ENCODE peak calls at places on chromosomes 7 and 10, in seven cellular contexts. C is prostate gland, X is foreskin fibroblast, E is endodermal cell, P is WTC11, N is endothelial cell, O is heart right ventricle. R is an unnamed sample.

GRCh38 chr7:154598405-154598804 is 404.5 kb downstream of the PAXIP1 start:
- DNase-seq in C (no peak), X (no peak), E (no peak), P (no peak), N (no peak), O (no peak), R (no peak)

GRCh38 chr10:33180390-33180789 is 154.1 kb downstream of the NRP1 start:
- DNase-seq in C (no peak), X (no peak), E (no peak), P (no peak), N (no peak), O (no peak), R (no peak)

GRCh38 chr7:3835102-3835501 is 534.0 kb downstream of the SDK1 start:
- DNase-seq in C (no peak), X (no peak), E (no peak), P (no peak), N (no peak), O (no peak), R (no peak)

GRCh38 chr10:12264204-12264908 is 68.4 kb downstream of the CDC123 start:
- DNase-seq in C (peak; percentile 69), X (peak; percentile 92), E (peak; percentile 95), P (peak; percentile 88), N (peak; percentile 80), O (peak; percentile 68), R (peak; percentile 80)

GRCh38 chr7:3300221-3300650 is 816 bp upstream of the SDK1 start:
- DNase-seq in C (no peak), X (peak; percentile 84), E (peak; percentile 73), P (peak; percentile 28), N (no peak), O (no peak), R (no peak)

GRCh38 chr10:117320050-117320665 is 55.1 kb downstream of the PDZD8 start:
- DNase-seq in C (no peak), X (peak; percentile 38), E (no peak), P (no peak), N (peak; percentile 5), O (no peak), R (no peak)

GRCh38 chr7:103447073-103447960 is 1.3 kb upstream of the SLC26A5 start:
- DNase-seq in C (peak; percentile 59), X (peak; percentile 71), E (peak; percentile 91), P (peak; percentile 76), N (peak; percentile 67), O (peak; percentile 16), R (peak; percentile 17)

GRCh38 chr10:102616071-102616770 is 28.1 kb upstream of the TRIM8 start:
- DNase-seq in C (no peak), X (peak; percentile 75), E (peak; percentile 54), P (no peak), N (no peak), O (peak; percentile 75), R (no peak)

GRCh38 chr7:30920584-30921539 is 9.2 kb downstream of the AQP1 start:
- DNase-seq in C (no peak), X (peak; percentile 77), E (peak; percentile 39), P (peak; percentile 2), N (no peak), O (peak; percentile 80), R (peak; percentile 55)

GRCh38 chr10:29635711-29636144 is 957 bp upstream of the SVIL start:
- DNase-seq in C (no peak), X (peak; percentile 55), E (peak; percentile 84), P (peak; percentile 43), N (peak; percentile 35), O (no peak), R (no peak)

GRCh38 chr7:89623018-89623672 is 531.1 kb upstream of the STEAP1 start:
- DNase-seq in C (peak; percentile 11), X (peak; percentile 60), E (peak; percentile 59), P (no peak), N (peak; percentile 26), O (no peak), R (no peak)

GRCh38 chr7:96310106-96310505 is 11.8 kb downstream of the SLC25A13 start:
- DNase-seq in C (no peak), X (peak; percentile 49), E (no peak), P (no peak), N (no peak), O (no peak), R (no peak)

GRCh38 chr7:148747274-148747673 is 48.6 kb downstream of the CUL1 start:
- DNase-seq in C (no peak), X (no peak), E (peak; percentile 92), P (peak; percentile 77), N (no peak), O (no peak), R (no peak)

GRCh38 chr7:142745783-142746182 is 3.5 kb upstream of the PRSS1 start:
- DNase-seq in C (no peak), X (no peak), E (no peak), P (no peak), N (no peak), O (no peak), R (no peak)

GRCh38 chr7:136050462-136050847 is 73.3 kb upstream of the MTPN start:
- DNase-seq in C (no peak), X (no peak), E (no peak), P (no peak), N (no peak), O (no peak), R (no peak)

GRCh38 chr7:132061931-132062330 is 505.5 kb upstream of the PODXL start:
- DNase-seq in C (no peak), X (peak; percentile 89), E (no peak), P (no peak), N (no peak), O (no peak), R (no peak)

GRCh38 chr7:139133335-139134139 is 24.0 kb upstream of the ZC3HAV1 start:
- DNase-seq in C (peak; percentile 74), X (peak; percentile 95), E (peak; percentile 94), P (peak; percentile 85), N (peak; percentile 79), O (peak; percentile 87), R (peak; percentile 74)

GRCh38 chr10:120336910-120337540 is 120.0 kb upstream of the PLPP4 start:
- DNase-seq in C (peak; percentile 56), X (peak; percentile 2), E (peak; percentile 90), P (peak; percentile 78), N (peak; percentile 73), O (peak; percentile 10), R (peak; percentile 32)

GRCh38 chr7:27183682-27184341 is 1.2 kb downstream of the HOXA11 start:
- DNase-seq in C (no peak), X (peak; percentile 57), E (peak; percentile 71), P (no peak), N (no peak), O (no peak), R (no peak)

GRCh38 chr7:51162724-51163329 is 153.8 kb downstream of the COBL start:
- DNase-seq in C (peak; percentile 93), X (peak; percentile 84), E (peak; percentile 97), P (peak; percentile 91), N (peak; percentile 88), O (peak; percentile 80), R (no peak)

GRCh38 chr10:103852189-103852711 is 3.1 kb downstream of the SH3PXD2A start:
- DNase-seq in C (no peak), X (peak; percentile 92), E (no peak), P (no peak), N (no peak), O (peak; percentile 47), R (no peak)

DNA sequence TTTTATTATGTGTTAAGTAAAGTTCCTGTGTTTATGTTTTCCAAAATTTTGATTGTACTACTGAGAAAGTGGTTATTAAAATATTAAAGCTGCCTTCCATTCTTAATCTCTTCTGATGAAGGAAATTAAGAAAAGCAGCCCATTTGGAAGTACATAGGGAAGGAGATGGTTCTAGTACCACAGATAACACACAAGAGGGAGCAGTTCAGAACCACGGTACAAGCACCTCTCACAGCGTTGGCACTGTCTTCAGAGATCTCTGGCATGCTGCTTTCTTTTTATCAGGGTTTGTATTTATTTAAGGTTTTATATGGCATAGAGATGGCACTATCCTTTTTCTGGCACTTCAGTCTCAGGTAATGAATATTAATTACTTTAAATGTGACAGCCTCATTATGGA is 111.6 kb downstream of the PHTF2 start:
- DNase-seq in C (peak; percentile 6), X (no peak), E (no peak), P (no peak), N (no peak), O (no peak), R (no peak)
- TF ChIP-seq CTCF in C (no peak), X (peak; percentile 26), E (peak; percentile 60), P (no peak), N (no peak), O (no peak), R (no peak)

GRCh38 chr10:21020545-21020944 is 123.4 kb upstream of the NEBL start:
- DNase-seq in C (no peak), X (peak; percentile 53), E (peak; percentile 86), P (peak; percentile 76), N (peak; percentile 17), O (no peak), R (peak; percentile 5)
- TF ChIP-seq CTCF in C (no peak), X (peak; percentile 17), E (peak; percentile 74), P (peak; percentile 57), N (peak; percentile 15), O (peak; percentile 33), R (no peak)

GRCh38 chr10:78954009-78954297 is 114.8 kb upstream of the ZMIZ1 start:
- DNase-seq in C (no peak), X (no peak), E (no peak), P (no peak), N (no peak), O (no peak), R (no peak)

GRCh38 chr10:78956391-78956790 is 112.4 kb upstream of the ZMIZ1 start:
- DNase-seq in C (no peak), X (no peak), E (peak; percentile 75), P (no peak), N (no peak), O (no peak), R (no peak)

GRCh38 chr10:78955206-78955605 is 113.6 kb upstream of the ZMIZ1 start:
- DNase-seq in C (no peak), X (no peak), E (no peak), P (no peak), N (no peak), O (no peak), R (no peak)

GRCh38 chr10:78953124-78954008 is 115.4 kb upstream of the ZMIZ1 start:
- DNase-seq in C (no peak), X (peak; percentile 43), E (no peak), P (no peak), N (no peak), O (peak; percentile 41), R (no peak)

GRCh38 chr10:78954701-78955100 is 114.1 kb upstream of the ZMIZ1 start:
- DNase-seq in C (no peak), X (no peak), E (no peak), P (no peak), N (no peak), O (no peak), R (no peak)
- TF ChIP-seq CTCF in C (no peak), X (no peak), E (no peak), P (no peak), N (no peak), O (no peak), R (no peak)

GRCh38 chr7:25399000-25399750 is 170.9 kb upstream of the NPVF start:
- DNase-seq in C (no peak), X (no peak), E (no peak), P (no peak), N (no peak), O (no peak), R (no peak)

GRCh38 chr7:25398418-25398817 is 170.1 kb upstream of the NPVF start:
- DNase-seq in C (no peak), X (no peak), E (no peak), P (no peak), N (no peak), O (no peak), R (no peak)

GRCh38 chr7:25405736-25406135 is 177.4 kb upstream of the NPVF start:
- DNase-seq in C (peak; percentile 57), X (no peak), E (no peak), P (no peak), N (no peak), O (no peak), R (no peak)

GRCh38 chr7:25407053-25407452 is 178.8 kb upstream of the NPVF start:
- DNase-seq in C (no peak), X (no peak), E (no peak), P (no peak), N (no peak), O (no peak), R (no peak)

GRCh38 chr7:25402528-25402927 is 174.2 kb upstream of the NPVF start:
- DNase-seq in C (no peak), X (no peak), E (no peak), P (no peak), N (no peak), O (no peak), R (no peak)
- TF ChIP-seq CTCF in C (no peak), X (no peak), E (no peak), P (no peak), N (no peak), O (no peak), R (no peak)

R was measured in pancreas.